ENCODE peak calls at places on chromosome 14, in five cellular contexts. S is fibroblast of the aortic adventitia, Q is mesothelial cell of epicardium, I is cardiac fibroblast, M is omental fat pad. P is an unnamed sample.
A peak's percentile ranks its signal among the peaks of the same experiment; 100 is the strongest.

GRCh38 chr14:93857500-93857899 is 69.2 kb upstream of the PRIMA1 start:
- DNase-seq in S (no peak), Q (no peak), I (no peak), M (no peak), P (no peak)

GRCh38 chr14:52399886-52400599 is 85.9 kb downstream of the PTGER2 start:
- DNase-seq in S (peak; percentile 61), Q (no peak), I (no peak), M (no peak), P (no peak)

GRCh38 chr14:104349950-104350349 is 211.6 kb downstream of the KIF26A start:
- DNase-seq in S (no peak), Q (no peak), I (no peak), M (no peak), P (no peak)

GRCh38 chr14:58535084-58535483 is 102.7 kb upstream of the DACT1 start:
- DNase-seq in S (peak; percentile 54), Q (no peak), I (peak; percentile 72), M (no peak), P (no peak)

GRCh38 chr14:23077962-23078361 is 17.0 kb downstream of the ACIN1 start:
- DNase-seq in S (no peak), Q (no peak), I (no peak), M (no peak), P (no peak)

GRCh38 chr14:80587096-80587724 is 354.3 kb downstream of the CEP128 start:
- DNase-seq in S (peak; percentile 69), Q (no peak), I (peak; percentile 69), M (no peak), P (no peak)

GRCh38 chr14:79659995-79660975 is 551.0 kb downstream of the DIO2 start:
- DNase-seq in S (no peak), Q (no peak), I (no peak), M (no peak), P (no peak)

GRCh38 chr14:104897286-104898194 is 27.1 kb upstream of the PLD4 start:
- DNase-seq in S (no peak), Q (no peak), I (no peak), M (no peak), P (no peak)

GRCh38 chr14:81533212-81533535 is 479 bp downstream of the SEL1L start:
- DNase-seq in S (no peak), Q (no peak), I (no peak), M (no peak), P (no peak)

GRCh38 chr14:68271996-68272395 is 452.4 kb downstream of the RAD51B start:
- DNase-seq in S (no peak), Q (no peak), I (no peak), M (no peak), P (no peak)

GRCh38 chr14:42459171-42459685 is 852.6 kb downstream of the LRFN5 start:
- DNase-seq in S (no peak), Q (no peak), I (no peak), M (no peak), P (no peak)

GRCh38 chr14:104678901-104679705 is 10.3 kb upstream of the INF2 start:
- DNase-seq in S (no peak), Q (no peak), I (no peak), M (no peak), P (no peak)

GRCh38 chr14:75280831-75281690 is 2.4 kb downstream of the FOS start:
- DNase-seq in S (no peak), Q (no peak), I (peak; percentile 87), M (no peak), P (no peak)

GRCh38 chr14:54577977-54578376 is 11.0 kb downstream of the SAMD4A start:
- DNase-seq in S (peak; percentile 37), Q (no peak), I (no peak), M (no peak), P (no peak)

GRCh38 chr14:79586401-79586800 is 624.9 kb downstream of the DIO2 start:
- DNase-seq in S (no peak), Q (no peak), I (no peak), M (no peak), P (no peak)

DNA sequence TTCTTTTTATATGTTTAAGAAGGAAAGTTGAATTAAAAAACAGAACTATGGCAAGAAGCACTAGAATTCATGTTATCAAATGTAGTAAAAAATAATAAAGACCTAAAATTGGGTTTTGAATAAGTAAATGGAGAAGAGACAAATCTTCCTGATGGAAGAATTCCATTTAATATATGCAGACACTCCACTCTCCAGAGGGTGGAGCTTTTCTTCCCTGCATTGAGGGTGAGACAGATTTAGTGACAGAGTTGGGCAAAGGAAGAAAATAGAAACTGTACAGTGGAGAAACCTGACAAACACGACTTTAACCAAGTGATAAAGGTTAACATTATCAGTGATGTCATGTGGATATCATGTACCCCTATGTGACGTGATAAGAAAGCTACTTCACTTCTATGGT is 217.6 kb downstream of the PRKD1 start:
- DNase-seq in S (peak; percentile 33), Q (no peak), I (peak; percentile 39), M (no peak), P (no peak)
- TF ChIP-seq CTCF in S (peak; percentile 31), Q (no peak), I (peak; percentile 41), M (no peak), P (no peak)

GRCh38 chr14:95315156-95315555 is 4.6 kb downstream of the CLMN start:
- DNase-seq in S (no peak), Q (no peak), I (no peak), M (no peak), P (no peak)

GRCh38 chr14:95313246-95313645 is 6.5 kb downstream of the CLMN start:
- DNase-seq in S (no peak), Q (no peak), I (no peak), M (no peak), P (no peak)

GRCh38 chr14:95315579-95315978 is 4.1 kb downstream of the CLMN start:
- DNase-seq in S (no peak), Q (no peak), I (no peak), M (no peak), P (no peak)

GRCh38 chr14:95313707-95314106 is 6.0 kb downstream of the CLMN start:
- DNase-seq in S (peak; percentile 62), Q (no peak), I (peak; percentile 82), M (peak; percentile 82), P (no peak)

GRCh38 chr14:95314609-95315008 is 5.1 kb downstream of the CLMN start:
- DNase-seq in S (peak; percentile 20), Q (no peak), I (peak; percentile 33), M (no peak), P (no peak)
- TF ChIP-seq CTCF in S (no peak), Q (no peak), I (no peak), M (no peak), P (no peak)

DNA sequence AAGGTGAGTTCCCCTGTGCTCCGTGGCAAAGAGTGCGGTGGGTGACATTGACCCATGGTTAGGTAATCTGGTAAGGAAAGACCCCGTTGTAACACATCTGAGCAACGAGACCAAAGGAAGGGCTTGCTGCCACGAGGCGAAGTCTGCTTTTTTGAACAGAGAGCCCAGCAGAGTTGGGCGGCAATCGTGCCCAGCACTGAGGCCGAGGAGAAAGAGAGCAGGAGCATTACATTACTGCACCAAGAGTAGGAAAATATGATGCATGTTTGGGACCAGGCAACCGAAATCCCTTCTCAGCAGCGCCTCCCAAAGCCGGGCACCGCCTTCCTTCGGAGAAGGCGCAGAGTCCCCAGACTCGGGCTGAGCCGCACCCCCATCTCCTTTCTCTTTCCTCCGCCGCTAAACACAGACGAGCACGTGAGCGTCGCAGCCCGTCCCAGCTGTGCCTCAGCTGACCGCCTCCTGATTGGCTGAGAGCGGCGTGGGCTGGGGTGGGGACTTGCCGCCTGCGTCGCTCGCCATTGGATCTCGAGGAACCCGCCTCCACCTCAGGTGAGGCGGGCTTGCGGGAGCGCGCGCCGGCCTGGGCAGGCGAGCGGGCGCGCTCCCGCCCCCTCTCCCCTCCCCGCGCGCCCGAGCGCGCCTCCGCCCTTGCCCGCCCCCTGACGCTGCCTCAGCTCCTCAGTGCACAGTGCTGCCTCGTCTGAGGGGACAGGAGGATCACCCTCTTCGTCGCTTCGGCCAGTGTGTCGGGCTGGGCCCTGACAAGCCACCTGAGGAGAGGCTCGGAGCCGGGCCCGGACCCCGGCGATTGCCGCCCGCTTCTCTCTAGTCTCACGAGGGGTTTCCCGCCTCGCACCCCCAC is at the start of gene HIF1A:
- DNase-seq in S (peak; percentile 99), Q (peak; percentile 94), I (peak; percentile 100), M (peak; percentile 80), P (peak; percentile 97)
- TF ChIP-seq CTCF in S (peak; percentile 21), Q (no peak), I (peak; percentile 14), M (no peak), P (no peak)

DNA sequence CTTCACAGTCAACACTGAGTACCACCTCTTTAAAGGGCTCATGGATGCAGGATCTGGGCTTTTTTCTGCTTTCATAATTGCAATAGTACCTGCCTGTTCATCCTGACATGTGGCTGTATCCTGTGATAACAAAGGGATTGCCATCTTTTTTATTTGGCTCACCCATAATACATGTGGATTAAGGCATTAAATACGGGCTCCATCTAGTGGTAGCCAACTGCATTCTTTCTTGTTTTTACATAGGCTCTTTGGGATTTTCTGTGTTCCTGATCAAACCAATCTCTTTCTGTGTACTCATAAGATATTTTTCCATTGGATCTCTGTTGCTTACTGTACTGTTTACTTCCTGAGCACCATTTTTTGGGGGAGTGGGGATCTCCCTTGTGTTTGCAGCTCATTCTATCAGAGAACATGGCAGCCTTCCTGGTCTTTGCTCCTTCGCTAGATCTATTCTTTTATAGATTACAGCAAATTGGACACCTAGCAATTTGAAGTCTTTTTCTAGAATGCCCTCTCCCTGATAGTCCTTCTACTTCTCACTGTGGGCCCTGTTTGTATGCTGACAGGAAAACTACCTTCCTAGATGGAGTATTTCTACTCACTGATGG is 723.4 kb upstream of the MDGA2 start:
- DNase-seq in S (peak; percentile 8), Q (no peak), I (peak; percentile 44), M (no peak), P (no peak)
- TF ChIP-seq CTCF in S (peak; percentile 40), Q (peak; percentile 63), I (peak; percentile 51), M (no peak), P (peak; percentile 14)

GRCh38 chr14:45940318-45940717 is 687.3 kb upstream of the MIS18BP1 start:
- DNase-seq in S (no peak), Q (no peak), I (no peak), M (no peak), P (no peak)
- TF ChIP-seq CTCF in S (no peak), Q (no peak), I (no peak), M (no peak), P (no peak)

GRCh38 chr14:72404998-72405397 is 472.8 kb downstream of the RGS6 start:
- DNase-seq in S (no peak), Q (no peak), I (no peak), M (no peak), P (no peak)
- TF ChIP-seq CTCF in S (no peak), Q (no peak), I (no peak), M (no peak), P (no peak)

GRCh38 chr14:85856430-85856829 is 326.5 kb downstream of the FLRT2 start:
- DNase-seq in S (no peak), Q (no peak), I (no peak), M (no peak), P (no peak)
- TF ChIP-seq CTCF in S (no peak), Q (no peak), I (no peak), M (no peak), P (no peak)